ENCODE peak calls at places on chromosome 14, in ten cellular contexts. X is T1000; D is activated CD4-positive, alpha-beta memory T cell treated with anti-CD3 and anti-CD28 coated beads, Interleukin-2, amount 10 ng/mL, durations not matched to agents 7 days and 5 days; B is KBM-7; P is aorta; A is stimulated activated naive CD4-positive, alpha-beta T cell treated with Interleukin-2 at 50 U/mL for 16 hours; R is AG04449; W is GM12891; Y is substantia nigra; U is nucleus accumbens. V is an unnamed sample.

GRCh38 chr14:52094871-52095270 is 26.0 kb upstream of the NID2 start:
- DNase-seq in B (no peak), A (no peak), R (no peak), U (no peak), P (no peak), Y (no peak), D (no peak), X (no peak), W (no peak), V (no peak)

GRCh38 chr14:106813477-106813823 is 1287.1 kb downstream of the TMEM121 start:
- DNase-seq in B (no peak), Y (no peak), U (no peak), X (no peak), A (no peak), D (no peak), R (no peak), W (no peak), P (no peak), V (no peak)

GRCh38 chr14:101033006-101033405 is 129.5 kb upstream of the RTL1 start:
- DNase-seq in P (no peak), A (no peak), Y (no peak), X (no peak), D (no peak), R (no peak), U (no peak), B (no peak), W (no peak), V (no peak)

GRCh38 chr14:54737132-54737711 is 165.4 kb downstream of the GCH1 start:
- DNase-seq in Y (no peak), P (no peak), X (no peak), D (no peak), U (no peak), A (no peak), W (no peak), B (peak), R (no peak), V (peak)

GRCh38 chr14:20247651-20248246 is 8.7 kb downstream of the OR11H4 start:
- DNase-seq in B (peak), D (no peak), Y (no peak), R (no peak), W (no peak), A (no peak), P (no peak), U (no peak), X (no peak), V (no peak)

GRCh38 chr14:53325176-53325806 is 172.2 kb upstream of the DDHD1 start:
- DNase-seq in A (no peak), X (no peak), U (no peak), W (no peak), B (peak), D (no peak), R (no peak), Y (no peak), P (no peak), V (no peak)

GRCh38 chr14:73780391-73780790 is 66.2 kb upstream of the PNMA1 start:
- DNase-seq in Y (no peak), W (no peak), U (no peak), B (no peak), R (no peak), D (no peak), X (no peak), A (no peak), P (peak), V (no peak)

GRCh38 chr14:39366460-39367386 is 65.5 kb downstream of the FBXO33 start:
- DNase-seq in Y (no peak), W (no peak), X (no peak), A (no peak), R (no peak), U (no peak), B (no peak), D (no peak), P (no peak), V (no peak)

GRCh38 chr14:91396959-91397815 is 20.4 kb downstream of the CCDC88C start:
- DNase-seq in W (peak), Y (no peak), D (peak), U (no peak), A (peak), B (peak), P (no peak), X (no peak), R (no peak), V (no peak)

GRCh38 chr14:81401420-81402122 is 1.4 kb upstream of the STON2 start:
- DNase-seq in P (no peak), W (no peak), B (peak), Y (no peak), X (no peak), R (peak), A (no peak), U (no peak), D (no peak), V (peak)

GRCh38 chr14:97301931-97302559 is 504.9 kb downstream of the VRK1 start:
- DNase-seq in B (no peak), W (no peak), D (no peak), A (no peak), R (no peak), P (no peak), X (no peak), Y (no peak), U (no peak), V (no peak)

V was measured in astrocyte of the cerebellum.